ENCODE peak calls at places on chromosomes 1 and 21, in eight cellular contexts. J is GM12878, S is AG04450, I is fibroblast of villous mesenchyme, U is brain microvascular endothelial cell, T is fibroblast of mammary gland, R is uterus, B is pancreas. F is an unnamed sample.

GRCh38 chr1:39398278-39399010 is 93.0 kb upstream of the BMP8A start:
- DNase-seq in J (no peak), S (peak), I (peak), U (peak), T (peak), R (peak), B (peak), F (no peak)

GRCh38 chr1:99005142-99005491 is 456 bp upstream of the PLPPR5 start:
- DNase-seq in J (no peak), S (no peak), I (no peak), U (peak), T (no peak), R (no peak), B (no peak), F (no peak)

GRCh38 chr1:89884718-89885596 is 64.1 kb downstream of the LRRC8D start:
- DNase-seq in J (no peak), S (no peak), I (peak), U (no peak), T (peak), R (no peak), B (no peak), F (no peak)

GRCh38 chr1:172761581-172762025 is 102.7 kb downstream of the FASLG start:
- DNase-seq in J (no peak), S (no peak), I (peak), U (peak), T (peak), R (no peak), B (no peak), F (no peak)

GRCh38 chr1:183632087-183632486 is 3.5 kb downstream of the ARPC5 start:
- DNase-seq in J (no peak), S (no peak), I (peak), U (peak), T (peak), R (no peak), B (no peak), F (no peak)

GRCh38 chr1:35111106-35111505 is 31.9 kb downstream of the ZMYM1 start:
- DNase-seq in J (no peak), S (peak), I (peak), U (peak), T (peak), R (no peak), B (no peak), F (no peak)

GRCh38 chr1:222694927-222695326 is 17.4 kb downstream of the AIDA start:
- DNase-seq in J (no peak), S (no peak), I (no peak), U (no peak), T (no peak), R (no peak), B (no peak), F (no peak)

GRCh38 chr1:39418223-39418622 is 73.2 kb upstream of the BMP8A start:
- DNase-seq in J (no peak), S (no peak), I (no peak), U (peak), T (no peak), R (no peak), B (no peak), F (no peak)

GRCh38 chr1:67192902-67193301 is 26.6 kb downstream of the IL23R start:
- DNase-seq in J (no peak), S (no peak), I (no peak), U (no peak), T (no peak), R (no peak), B (no peak), F (no peak)

GRCh38 chr21:42598159-42598735 is 55.2 kb upstream of the PDE9A start:
- DNase-seq in J (no peak), S (no peak), I (no peak), U (no peak), T (no peak), R (no peak), B (no peak), F (no peak)

GRCh38 chr21:34952701-34953100 is 96.4 kb downstream of the RUNX1 start:
- DNase-seq in J (no peak), S (no peak), I (no peak), U (no peak), T (no peak), R (no peak), B (no peak), F (no peak)

GRCh38 chr1:174160109-174160473 is 771 bp downstream of the RABGAP1L start:
- DNase-seq in J (no peak), S (no peak), I (peak), U (peak), T (peak), R (peak), B (peak), F (no peak)

GRCh38 chr1:166975361-166976129 is at the start of gene ILDR2:
- DNase-seq in J (no peak), S (no peak), I (peak), U (peak), T (peak), R (peak), B (peak), F (no peak)
- TF ChIP-seq CTCF in J (no peak), S (no peak), I (no peak), U (no peak), T (no peak), R (peak), B (no peak), F (peak)

DNA sequence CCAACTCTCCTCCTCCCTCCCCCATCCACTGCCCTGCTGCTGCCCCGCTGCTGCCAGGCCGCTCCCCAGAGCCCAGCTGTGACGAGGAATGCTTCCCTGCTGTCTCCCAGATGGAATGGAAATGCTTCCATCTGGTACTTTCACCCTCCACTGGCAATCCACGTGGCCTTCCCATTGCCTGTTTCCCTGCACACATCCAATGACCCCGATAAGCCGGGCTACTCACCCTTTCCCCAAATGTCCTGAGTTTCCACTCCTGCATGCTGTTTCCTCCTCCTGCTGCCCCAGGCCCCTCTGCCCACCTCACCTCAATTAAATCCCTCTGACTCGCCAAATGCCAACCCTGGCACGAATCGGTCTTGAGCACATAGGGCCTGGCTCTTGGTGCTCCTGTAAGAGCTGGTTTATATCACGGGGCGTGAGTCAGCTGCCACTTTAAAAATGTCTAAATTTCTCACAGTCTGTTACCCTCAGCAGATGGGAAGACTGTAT is 36.4 kb downstream of the MRAP start:
- DNase-seq in J (no peak), S (no peak), I (no peak), U (no peak), T (no peak), R (no peak), B (no peak), F (no peak)
- H3K4me3 ChIP-seq in J (no peak), S (no peak), I (no peak), U (no peak), T (no peak), R (no peak), B (no peak), F (no peak)

DNA sequence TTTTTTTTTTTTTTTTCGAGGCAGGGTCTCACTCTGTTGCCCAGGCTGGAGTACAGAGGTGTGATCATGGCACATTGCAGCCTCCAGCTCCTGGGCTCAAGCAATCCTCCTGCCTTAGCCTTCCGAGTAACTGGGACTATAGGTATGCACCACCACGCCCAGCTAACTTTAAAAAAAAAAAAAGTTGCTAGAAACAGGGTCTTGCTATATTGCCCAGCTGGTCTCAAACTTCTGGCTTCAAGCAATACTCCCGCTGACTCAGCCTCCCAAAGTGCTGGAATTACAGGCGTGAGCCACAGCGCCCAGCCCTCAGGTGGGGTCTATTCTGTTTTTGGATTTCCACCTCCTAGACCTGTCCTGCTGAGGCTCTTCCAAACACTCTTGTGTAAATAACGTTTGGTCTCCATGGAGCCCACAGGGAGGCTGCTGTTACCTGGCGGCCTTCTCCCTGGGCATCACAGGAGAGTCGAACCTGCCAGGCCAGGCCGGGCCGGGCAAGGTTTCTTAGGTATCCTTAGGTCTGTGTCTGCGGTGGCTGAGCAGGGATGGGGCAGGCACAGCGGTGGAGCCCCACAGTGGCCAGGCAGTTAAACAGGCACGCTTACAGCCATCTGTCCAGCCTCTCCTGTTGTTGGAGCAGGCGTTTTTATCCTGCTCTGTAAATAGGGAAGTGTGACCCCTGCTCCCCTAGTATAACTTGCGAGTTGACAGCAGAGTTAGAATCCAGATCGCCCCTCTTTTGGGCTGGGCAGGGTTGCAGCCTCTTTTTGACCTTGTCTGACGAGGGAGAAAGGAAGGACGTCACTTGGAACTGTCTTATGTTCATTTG is 18.8 kb downstream of the PLEKHM2 start:
- DNase-seq in J (no peak), S (no peak), I (peak), U (no peak), T (peak), R (no peak), B (no peak), F (no peak)
- TF ChIP-seq CTCF in J (no peak), S (peak), I (peak), U (peak), T (peak), R (no peak), B (no peak), F (peak)

GRCh38 chr1:63124666-63125191 is 197.6 kb upstream of the FOXD3 start:
- DNase-seq in J (peak), S (peak), I (peak), U (peak), T (peak), R (no peak), B (no peak), F (no peak)
- H3K4me3 ChIP-seq in J (peak), S (no peak), I (peak), U (no peak), T (no peak), R (no peak), B (no peak), F (no peak)

F was measured in LNCaP clone FGC.